ENCODE peak calls at places on chromosomes 12 and 14, in nine cellular contexts. A is HL-60, B is GM23338, Y is spleen, J is prostate gland, N is stomach, H is K562, X is Panc1, D is HCT116. R is an unnamed sample.

GRCh38 chr12:92290016-92290685 is 144.5 kb upstream of the BTG1 start:
- DNase-seq in H (no peak), N (no peak), J (no peak), B (no peak), X (no peak), D (no peak), A (no peak), Y (no peak), R (no peak)

GRCh38 chr12:24975425-24975824 is 26.5 kb upstream of the BCAT1 start:
- DNase-seq in J (no peak), H (peak; percentile 17), A (no peak), N (no peak), Y (no peak), B (no peak), D (no peak), X (no peak), R (no peak)

GRCh38 chr14:106737025-106737424 is 1210.6 kb downstream of the TMEM121 start:
- DNase-seq in A (no peak), D (no peak), N (no peak), X (no peak), H (no peak), J (no peak), Y (no peak), B (no peak), R (no peak)

GRCh38 chr12:93427779-93428564 is 13.8 kb downstream of the UBE2N start:
- DNase-seq in J (no peak), N (no peak), A (no peak), D (no peak), B (no peak), H (peak; percentile 64), Y (no peak), X (no peak), R (no peak)

GRCh38 chr12:57868870-57869609 is 22.5 kb upstream of the CTDSP2 start:
- DNase-seq in A (no peak), Y (no peak), J (no peak), N (no peak), X (no peak), B (peak; percentile 52), H (no peak), D (no peak), R (no peak)

GRCh38 chr12:25276199-25276937 is 25.6 kb upstream of the KRAS start:
- DNase-seq in X (peak; percentile 92), N (peak; percentile 68), Y (no peak), J (peak; percentile 16), H (peak; percentile 90), B (no peak), A (no peak), D (peak; percentile 42), R (no peak)

GRCh38 chr14:23647619-23648018 is 11.5 kb downstream of the DHRS2 start:
- DNase-seq in N (no peak), D (no peak), A (no peak), X (no peak), B (no peak), Y (no peak), H (no peak), J (no peak), R (no peak)

GRCh38 chr12:11697670-11698387 is 48.4 kb downstream of the ETV6 start:
- DNase-seq in X (no peak), Y (no peak), D (no peak), J (no peak), B (no peak), N (no peak), H (no peak), A (no peak), R (no peak)

GRCh38 chr12:123365141-123365917 is 682 bp upstream of the SBNO1 start:
- DNase-seq in J (peak; percentile 98), A (peak; percentile 97), H (peak; percentile 99), B (peak; percentile 99), Y (peak; percentile 99), X (peak; percentile 86), N (peak; percentile 99), D (peak; percentile 98), R (peak; percentile 99)

GRCh38 chr14:50057331-50057730 is 59.0 kb downstream of the VCPKMT start:
- DNase-seq in H (no peak), X (no peak), D (no peak), A (no peak), J (no peak), N (no peak), Y (no peak), B (no peak), R (no peak)

GRCh38 chr12:131229426-131230339 is 276.0 kb downstream of the ADGRD1 start:
- DNase-seq in A (no peak), B (peak; percentile 74), J (no peak), H (peak; percentile 93), D (no peak), N (no peak), X (no peak), Y (peak; percentile 86), R (no peak)

GRCh38 chr14:66944872-66945271 is 244.4 kb upstream of the GARIN2 start:
- DNase-seq in J (no peak), B (peak; percentile 73), H (peak; percentile 31), N (no peak), A (no peak), X (no peak), Y (no peak), D (peak; percentile 15), R (no peak)

GRCh38 chr12:24057920-24058476 is 108.5 kb upstream of the SOX5 start:
- DNase-seq in Y (no peak), H (no peak), B (no peak), J (no peak), A (no peak), X (no peak), N (no peak), D (no peak), R (no peak)

GRCh38 chr12:108849653-108850052 is 7.7 kb downstream of the SSH1 start:
- DNase-seq in H (peak; percentile 60), B (peak; percentile 52), Y (peak; percentile 22), A (no peak), N (no peak), X (no peak), J (no peak), D (no peak), R (no peak)

GRCh38 chr12:108852674-108853073 is 4.7 kb downstream of the SSH1 start:
- DNase-seq in X (no peak), J (no peak), A (no peak), Y (peak; percentile 62), H (no peak), B (no peak), D (no peak), N (no peak), R (no peak)

GRCh38 chr12:108853426-108853825 is 4.0 kb downstream of the SSH1 start:
- DNase-seq in Y (peak; percentile 59), D (no peak), X (no peak), A (no peak), N (no peak), B (no peak), J (no peak), H (no peak), R (no peak)

GRCh38 chr12:108854055-108854452 is 3.3 kb downstream of the SSH1 start:
- DNase-seq in H (peak; percentile 28), N (no peak), B (no peak), Y (peak; percentile 3), J (no peak), A (no peak), D (no peak), X (no peak), R (no peak)

GRCh38 chr12:108850854-108851573 is 6.4 kb downstream of the SSH1 start:
- DNase-seq in B (no peak), J (no peak), H (peak; percentile 63), A (no peak), D (no peak), X (no peak), N (no peak), Y (peak; percentile 76), R (no peak)
- TF ChIP-seq POLR2AphosphoS5 in B (no peak), J (no peak), H (no peak), A (no peak), D (peak; percentile 26), X (no peak), N (no peak), Y (peak; percentile 18), R (peak; percentile 62)

GRCh38 chr12:5665615-5666014 is 233.7 kb downstream of the NTF3 start:
- DNase-seq in X (no peak), H (no peak), B (no peak), A (no peak), Y (no peak), J (no peak), D (no peak), N (no peak), R (no peak)
- H3K27ac ChIP-seq in X (no peak overlapping the region), H (no peak overlapping the region), B (no peak overlapping the region), A (no peak overlapping the region), Y (no peak overlapping the region), J (no peak overlapping the region), D (no peak overlapping the region), N (no peak overlapping the region), R (no peak overlapping the region)

DNA sequence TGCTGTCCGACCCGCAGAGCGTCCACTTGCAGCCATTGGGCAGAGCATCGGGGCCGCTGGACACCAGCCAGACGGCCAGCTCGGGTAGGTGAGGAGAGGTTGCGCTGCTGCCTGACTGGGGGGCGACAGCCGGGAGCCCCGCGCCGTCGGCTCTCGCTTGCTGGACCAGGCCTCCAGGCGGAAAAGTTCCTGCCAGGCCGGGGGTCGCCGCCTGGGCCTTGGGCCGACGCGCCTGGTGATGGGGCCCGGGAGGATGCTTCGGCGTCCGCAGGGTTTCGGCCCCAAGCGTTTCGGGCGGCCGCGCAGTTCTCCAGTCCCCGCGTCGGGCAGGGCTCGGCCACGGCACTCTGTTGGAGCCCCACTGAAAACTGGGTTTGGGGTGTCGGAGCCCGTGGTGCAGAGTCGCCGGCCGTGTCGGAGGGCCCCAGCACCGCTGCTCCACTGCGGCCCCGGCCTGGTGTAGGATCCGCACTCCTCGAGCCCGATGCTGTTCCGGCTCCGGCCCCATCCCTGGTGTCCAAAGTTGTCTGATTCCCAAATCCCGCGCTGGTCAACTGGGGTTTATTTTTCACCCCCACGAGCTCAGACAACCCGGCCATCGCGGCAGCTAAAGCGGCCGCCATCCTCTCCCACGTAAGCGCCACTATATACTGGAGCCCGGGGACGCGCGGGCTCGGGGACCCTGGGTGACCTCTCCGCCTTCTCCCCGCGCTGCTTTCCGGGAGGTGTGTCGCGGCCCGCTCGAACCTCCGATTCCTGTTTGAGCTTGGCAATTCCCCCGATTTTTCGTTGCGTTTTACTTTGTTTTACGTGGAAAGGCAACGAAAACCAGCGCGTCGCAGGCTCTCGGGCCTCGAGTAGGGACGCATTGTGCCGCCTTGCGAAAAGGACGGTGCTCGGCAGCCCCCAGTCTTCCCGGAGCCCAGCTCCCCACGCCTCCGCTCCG is 872 bp downstream of the VSX2 start:
- DNase-seq in X (no peak), J (no peak), A (no peak), D (no peak), B (peak; percentile 60), Y (no peak), N (no peak), H (no peak), R (no peak)
- TF ChIP-seq POLR2AphosphoS5 in X (no peak), J (no peak), A (no peak), D (no peak), B (no peak), Y (no peak), N (no peak), H (no peak), R (no peak)

DNA sequence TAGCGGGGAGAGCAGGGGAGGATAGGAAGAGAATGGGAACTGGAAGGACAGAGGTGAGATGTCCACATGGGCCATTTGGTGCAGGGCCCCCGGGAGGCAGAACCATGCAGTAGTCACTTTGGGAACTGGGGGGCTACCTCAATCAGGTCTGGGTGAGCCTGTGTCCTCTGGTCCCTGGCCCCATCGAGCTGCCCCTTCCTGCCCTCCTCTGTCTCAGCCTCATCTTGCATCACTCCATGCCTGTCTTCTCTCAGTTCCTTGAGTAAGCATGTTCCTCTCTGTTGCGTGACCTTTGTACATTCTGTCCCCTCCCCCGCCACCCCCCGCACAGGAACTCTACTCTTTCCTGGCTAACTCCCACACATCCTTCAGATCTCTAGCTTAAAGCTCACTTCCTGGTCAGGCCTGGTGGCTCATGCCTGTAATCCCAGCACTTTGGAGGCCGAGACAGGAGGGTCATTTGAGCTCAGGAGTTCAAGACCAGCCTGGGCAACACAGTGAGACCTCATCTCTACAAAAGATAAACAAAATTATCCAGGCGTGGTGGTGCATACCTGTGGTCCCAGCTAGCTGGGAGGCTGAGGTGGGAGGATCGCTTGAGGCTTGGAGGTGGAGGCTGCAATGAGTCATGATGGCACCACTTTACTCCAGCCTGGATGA is 23.2 kb downstream of the FOS start:
- DNase-seq in N (no peak), B (no peak), J (no peak), D (no peak), A (peak; percentile 87), X (no peak), Y (no peak), H (peak; percentile 76), R (peak; percentile 79)
- H3K27ac ChIP-seq in N (no peak overlapping the region), B (no peak overlapping the region), J (no peak overlapping the region), D (no peak overlapping the region), A (peak overlapping the region; percentile 66), X (no peak overlapping the region), Y (peak overlapping the region; percentile 65), H (peak overlapping the region; percentile 42), R (peak overlapping the region; percentile 91)